ENCODE peak calls at places on chromosomes 5 and 9, in ten cellular contexts. X is CD4-positive, alpha-beta T cell; M is tibial nerve; V is neural progenitor cell; Q is upper lobe of right lung; K is right lobe of liver; O is cardiac muscle cell; W is Calu3; P is GM10248; J is neural crest cell. G is an unnamed sample.

GRCh38 chr9:91077624-91078023 is 276.0 kb downstream of the SYK start:
- DNase-seq in X (no peak), M (no peak), V (no peak), Q (no peak), K (no peak), O (no peak), W (no peak), P (peak), J (no peak), G (no peak)

GRCh38 chr9:38047301-38048251 is 21.5 kb downstream of the SHB start:
- DNase-seq in X (no peak), M (no peak), V (peak), Q (peak), K (peak), O (peak), W (peak), P (no peak), J (peak), G (peak)

GRCh38 chr5:32329395-32329834 is 16.7 kb upstream of the MTMR12 start:
- DNase-seq in X (peak), M (peak), V (peak), Q (peak), K (peak), O (peak), W (peak), P (peak), J (peak), G (no peak)

GRCh38 chr9:129336130-129336528 is 158.1 kb upstream of the IER5L start:
- DNase-seq in X (no peak), M (no peak), V (no peak), Q (no peak), K (no peak), O (peak), W (peak), P (no peak), J (no peak), G (no peak)

GRCh38 chr5:181186902-181187499 is 18.0 kb downstream of the TRIM7 start:
- DNase-seq in X (no peak), M (no peak), V (no peak), Q (no peak), K (no peak), O (no peak), W (peak), P (no peak), J (no peak), G (no peak)

GRCh38 chr9:119272500-119273211 is 96.6 kb downstream of the BRINP1 start:
- DNase-seq in X (no peak), M (no peak), V (peak), Q (no peak), K (no peak), O (no peak), W (no peak), P (no peak), J (no peak), G (no peak)

GRCh38 chr5:144203750-144204596 is 33.3 kb downstream of the KCTD16 start:
- DNase-seq in X (peak), M (peak), V (peak), Q (no peak), K (no peak), O (peak), W (peak), P (peak), J (peak), G (no peak)

GRCh38 chr5:67358186-67358585 is 161.6 kb upstream of the CD180 start:
- DNase-seq in X (no peak), M (no peak), V (no peak), Q (no peak), K (no peak), O (no peak), W (no peak), P (no peak), J (no peak), G (no peak)

GRCh38 chr5:10892135-10892910 is 131.3 kb upstream of the DAP start:
- DNase-seq in X (no peak), M (no peak), V (no peak), Q (no peak), K (no peak), O (no peak), W (no peak), P (no peak), J (no peak), G (no peak)

GRCh38 chr9:93223241-93224180 is 39.6 kb downstream of the WNK2 start:
- DNase-seq in X (no peak), M (no peak), V (no peak), Q (no peak), K (no peak), O (peak), W (peak), P (no peak), J (no peak), G (no peak)

GRCh38 chr5:59800375-59800893 is 93.1 kb downstream of the PDE4D start:
- DNase-seq in X (no peak), M (no peak), V (peak), Q (no peak), K (no peak), O (no peak), W (no peak), P (no peak), J (no peak), G (no peak)

GRCh38 chr9:34385561-34386230 is 9.0 kb upstream of the MYORG start:
- DNase-seq in X (no peak), M (no peak), V (no peak), Q (no peak), K (no peak), O (no peak), W (no peak), P (no peak), J (no peak), G (peak)

GRCh38 chr5:103475629-103476240 is 86.9 kb downstream of the NUDT12 start:
- DNase-seq in X (no peak), M (no peak), V (peak), Q (no peak), K (no peak), O (peak), W (peak), P (peak), J (no peak), G (no peak)

DNA sequence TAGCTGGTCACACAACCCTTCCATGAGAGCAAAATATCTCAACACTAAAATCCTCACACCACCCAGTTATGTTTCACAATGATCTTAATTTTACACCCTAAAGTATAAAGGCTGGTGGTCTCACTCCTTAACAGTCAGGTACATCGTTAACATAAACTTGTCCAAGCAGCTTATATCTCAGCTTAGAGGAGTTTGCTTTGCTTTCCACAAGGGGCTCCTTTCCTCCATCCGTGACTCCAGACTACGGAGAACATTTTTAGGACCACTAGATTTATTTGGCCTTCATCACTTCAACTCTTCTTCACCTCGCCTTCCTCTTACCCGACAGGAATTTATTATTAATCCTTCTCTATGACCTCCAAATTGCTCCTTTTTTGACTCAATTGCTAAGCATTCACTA is 1014.1 kb upstream of the NUDT12 start:
- DNase-seq in X (no peak), M (no peak), V (no peak), Q (no peak), K (no peak), O (no peak), W (no peak), P (no peak), J (no peak), G (no peak)
- TF ChIP-seq CTCF in X (no peak), M (no peak), V (peak), Q (no peak), K (no peak), O (no peak), W (no peak), P (no peak), J (no peak), G (no peak)

GRCh38 chr9:137580958-137581331 is 2.2 kb upstream of the DPH7 start:
- DNase-seq in X (no peak), M (no peak), V (no peak), Q (no peak), K (no peak), O (no peak), W (no peak), P (no peak), J (no peak), G (no peak)
- TF ChIP-seq CTCF in X (no peak), M (no peak), V (no peak), Q (no peak), K (no peak), O (no peak), W (no peak), P (no peak), J (no peak), G (no peak)

DNA sequence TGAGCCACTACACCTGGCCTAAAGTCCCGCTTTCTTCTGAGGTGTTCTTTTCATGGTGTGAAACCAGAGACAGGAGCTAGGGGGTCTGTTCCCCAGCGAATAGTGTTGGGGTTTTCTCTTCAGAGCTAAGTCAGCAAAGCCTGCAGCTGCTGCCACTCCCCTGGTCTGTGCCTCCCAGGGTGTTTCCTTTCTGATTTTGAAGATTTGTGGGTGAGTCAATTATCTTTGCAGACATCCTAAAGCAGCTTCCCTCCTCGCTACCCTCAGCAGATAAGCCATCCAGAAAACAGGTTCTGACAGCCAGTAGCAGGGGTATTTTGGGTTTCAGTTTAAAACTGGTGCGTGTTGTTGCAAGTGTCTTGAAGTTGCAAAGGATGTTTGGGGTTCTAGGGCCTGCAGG is 71.9 kb upstream of the IQGAP2 start:
- DNase-seq in X (peak), M (no peak), V (peak), Q (no peak), K (no peak), O (no peak), W (no peak), P (no peak), J (no peak), G (no peak)
- TF ChIP-seq CTCF in X (no peak), M (no peak), V (no peak), Q (no peak), K (no peak), O (no peak), W (no peak), P (no peak), J (no peak), G (no peak)

DNA sequence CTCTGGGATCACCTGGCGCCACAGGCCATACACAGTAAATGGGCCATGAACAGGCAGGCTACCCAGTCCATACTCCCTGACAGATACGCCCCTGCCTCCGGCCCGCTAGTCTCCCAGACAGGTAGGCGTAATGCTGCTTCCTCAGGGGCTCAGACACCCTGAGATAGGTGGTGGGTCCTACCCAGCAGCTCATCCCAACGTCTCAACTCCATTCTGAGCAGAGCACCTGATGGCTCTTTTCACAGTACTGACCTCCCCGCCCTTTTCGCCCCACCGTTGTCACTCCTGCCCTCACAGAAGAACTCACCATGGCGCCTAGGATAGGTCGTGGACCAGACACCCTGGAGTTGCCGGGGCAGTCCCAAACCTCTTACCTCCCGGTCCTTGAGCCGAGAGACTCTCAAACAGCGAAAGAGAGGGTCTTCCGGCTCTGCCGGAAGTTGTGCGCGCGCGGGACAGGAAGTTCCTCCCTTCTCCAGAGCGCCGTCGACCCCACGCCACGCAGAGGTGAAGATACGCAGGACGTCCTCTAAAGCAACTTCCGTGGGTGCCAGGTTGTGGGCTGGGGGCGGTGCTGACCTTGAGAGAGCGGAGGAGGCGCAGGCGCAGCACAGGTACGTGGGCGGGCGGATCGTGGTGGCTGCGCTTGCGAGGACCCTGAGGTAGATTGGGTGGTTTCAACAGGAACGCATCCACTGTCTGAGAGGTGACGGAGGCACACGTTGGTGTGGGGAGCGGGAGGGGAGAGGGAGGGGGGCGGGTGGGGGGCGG is at the start of gene TMEM161B:
- DNase-seq in X (peak), M (peak), V (peak), Q (peak), K (peak), O (peak), W (peak), P (peak), J (peak), G (peak)
- TF ChIP-seq CTCF in X (no peak), M (no peak), V (no peak), Q (peak), K (no peak), O (no peak), W (no peak), P (no peak), J (no peak), G (no peak)

DNA sequence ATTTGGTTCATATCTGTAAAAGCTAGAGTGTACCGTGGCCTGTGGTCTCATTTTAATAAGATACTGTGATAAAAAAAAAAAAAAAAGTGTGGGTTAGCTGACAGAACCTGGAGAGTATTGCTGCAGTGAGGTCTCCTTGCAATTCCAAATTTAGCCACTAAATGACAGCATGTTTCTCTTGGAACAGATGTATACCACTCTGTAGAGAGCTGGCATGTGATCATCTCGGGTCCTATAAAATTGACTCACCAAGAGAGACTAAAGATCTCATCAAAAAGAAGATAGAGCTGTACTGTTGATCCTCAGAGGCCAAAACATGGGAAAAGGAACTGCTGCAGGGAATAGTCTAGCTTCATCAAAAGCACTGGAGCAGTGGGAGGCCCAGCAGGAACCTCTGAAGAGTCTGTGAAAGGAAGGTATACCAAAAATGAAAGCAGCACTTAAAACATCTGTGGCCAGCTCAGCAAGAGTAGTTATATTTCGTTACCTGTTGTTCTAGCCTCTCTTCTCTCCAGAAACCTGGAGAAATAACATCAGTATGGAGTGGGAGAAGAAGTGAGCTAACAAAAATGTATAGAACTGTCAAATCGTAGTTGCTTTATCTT is 826.8 kb downstream of the EFNA5 start:
- DNase-seq in X (no peak), M (no peak), V (peak), Q (no peak), K (no peak), O (peak), W (peak), P (no peak), J (no peak), G (no peak)
- TF ChIP-seq CTCF in X (no peak), M (no peak), V (peak), Q (no peak), K (peak), O (no peak), W (peak), P (no peak), J (peak), G (peak)